ENCODE peak calls at places on chromosomes 11 and 22, in five cellular contexts. One of them, this sample, is unnamed.

GRCh38 chr11:125441648-125442410 is 54.2 kb downstream of the FEZ1 start:
- DNase-seq in kidney: no peak
- DNase-seq in heart right ventricle: no peak
- DNase-seq in HCT116: no peak
- DNase-seq in cardiac muscle cell: no peak
- DNase-seq in this sample: no peak

GRCh38 chr22:26579331-26579886 is 10.5 kb downstream of the TPST2 start:
- DNase-seq in HCT116: no peak
- DNase-seq in cardiac muscle cell: no peak
- DNase-seq in kidney: no peak
- DNase-seq in heart right ventricle: peak
- DNase-seq in this sample: no peak

GRCh38 chr11:133913761-133914160 is 43.0 kb downstream of the IGSF9B start:
- DNase-seq in HCT116: no peak
- DNase-seq in kidney: peak
- DNase-seq in heart right ventricle: no peak
- DNase-seq in cardiac muscle cell: no peak
- DNase-seq in this sample: no peak

GRCh38 chr11:47437746-47438418 is 11.1 kb downstream of the RAPSN start:
- DNase-seq in HCT116: no peak
- DNase-seq in kidney: no peak
- DNase-seq in heart right ventricle: peak
- DNase-seq in cardiac muscle cell: no peak
- DNase-seq in this sample: peak

GRCh38 chr11:31531293-31531692 is 21.7 kb downstream of the ELP4 start:
- DNase-seq in kidney: no peak
- DNase-seq in cardiac muscle cell: no peak
- DNase-seq in HCT116: no peak
- DNase-seq in heart right ventricle: no peak
- DNase-seq in this sample: no peak

GRCh38 chr11:114131366-114131963 is 72.0 kb downstream of the ZBTB16 start:
- DNase-seq in heart right ventricle: no peak
- DNase-seq in cardiac muscle cell: no peak
- DNase-seq in kidney: no peak
- DNase-seq in HCT116: no peak
- DNase-seq in this sample: no peak

GRCh38 chr22:36350751-36351594 is 36.8 kb downstream of the MYH9 start:
- DNase-seq in HCT116: no peak
- DNase-seq in cardiac muscle cell: no peak
- DNase-seq in kidney: peak
- DNase-seq in heart right ventricle: no peak
- DNase-seq in this sample: peak

GRCh38 chr11:68831124-68831523 is 10.6 kb downstream of the CPT1A start:
- DNase-seq in cardiac muscle cell: no peak
- DNase-seq in kidney: no peak
- DNase-seq in HCT116: no peak
- DNase-seq in heart right ventricle: no peak
- DNase-seq in this sample: no peak

GRCh38 chr11:36292311-36292722 is 3.1 kb upstream of the COMMD9 start:
- DNase-seq in heart right ventricle: no peak
- DNase-seq in cardiac muscle cell: peak
- DNase-seq in kidney: no peak
- DNase-seq in HCT116: peak
- DNase-seq in this sample: no peak

GRCh38 chr22:36611241-36611976 is 82.4 kb upstream of the EIF3D start:
- DNase-seq in HCT116: no peak
- DNase-seq in kidney: no peak
- DNase-seq in cardiac muscle cell: no peak
- DNase-seq in heart right ventricle: peak
- DNase-seq in this sample: no peak

GRCh38 chr11:26734706-26735105 is 12.8 kb upstream of the SLC5A12 start:
- DNase-seq in heart right ventricle: no peak
- DNase-seq in cardiac muscle cell: no peak
- DNase-seq in kidney: no peak
- DNase-seq in HCT116: no peak
- DNase-seq in this sample: no peak

GRCh38 chr22:40224702-40225101 is 47.0 kb downstream of the TNRC6B start:
- DNase-seq in kidney: no peak
- DNase-seq in HCT116: no peak
- DNase-seq in cardiac muscle cell: no peak
- DNase-seq in heart right ventricle: no peak
- DNase-seq in this sample: no peak

GRCh38 chr11:72625746-72626636 is 48.2 kb downstream of the PDE2A start:
- DNase-seq in HCT116: no peak
- DNase-seq in heart right ventricle: peak
- DNase-seq in cardiac muscle cell: peak
- DNase-seq in kidney: no peak
- DNase-seq in this sample: peak

GRCh38 chr11:36566407-36567053 is 1.3 kb upstream of the RAG1 start:
- DNase-seq in cardiac muscle cell: no peak
- DNase-seq in HCT116: no peak
- DNase-seq in heart right ventricle: no peak
- DNase-seq in kidney: no peak
- DNase-seq in this sample: no peak

GRCh38 chr11:43756575-43756974 is 76.0 kb downstream of the HSD17B12 start:
- DNase-seq in cardiac muscle cell: peak
- DNase-seq in kidney: no peak
- DNase-seq in HCT116: no peak
- DNase-seq in heart right ventricle: no peak
- DNase-seq in this sample: no peak

GRCh38 chr11:10551845-10552352 is 10.9 kb upstream of the RNF141 start:
- DNase-seq in HCT116: no peak
- DNase-seq in cardiac muscle cell: no peak
- DNase-seq in kidney: no peak
- DNase-seq in heart right ventricle: no peak
- DNase-seq in this sample: no peak

GRCh38 chr11:95296165-95296564 is 65.2 kb upstream of the SESN3 start:
- DNase-seq in kidney: no peak
- DNase-seq in HCT116: no peak
- DNase-seq in cardiac muscle cell: peak
- DNase-seq in heart right ventricle: no peak
- DNase-seq in this sample: peak

GRCh38 chr22:37022483-37023337 is 3.2 kb downstream of the MPST start:
- DNase-seq in kidney: peak
- DNase-seq in cardiac muscle cell: no peak
- DNase-seq in heart right ventricle: no peak
- DNase-seq in HCT116: no peak
- DNase-seq in this sample: no peak

GRCh38 chr11:114180301-114181055 is 115.7 kb upstream of the NNMT start:
- DNase-seq in cardiac muscle cell: peak
- DNase-seq in HCT116: no peak
- DNase-seq in heart right ventricle: peak
- DNase-seq in kidney: peak
- DNase-seq in this sample: peak

GRCh38 chr22:28442951-28443876 is 236.4 kb downstream of the TTC28 start:
- DNase-seq in cardiac muscle cell: peak
- DNase-seq in kidney: peak
- DNase-seq in heart right ventricle: peak
- DNase-seq in HCT116: no peak
- DNase-seq in this sample: peak

GRCh38 chr11:22832315-22833041 is 2.9 kb upstream of the SVIP start:
- DNase-seq in kidney: no peak
- DNase-seq in cardiac muscle cell: no peak
- DNase-seq in HCT116: peak
- DNase-seq in heart right ventricle: no peak
- DNase-seq in this sample: no peak

GRCh38 chr11:25981998-25982397 is 349.9 kb upstream of the ANO3 start:
- DNase-seq in kidney: no peak
- DNase-seq in cardiac muscle cell: peak
- DNase-seq in HCT116: no peak
- DNase-seq in heart right ventricle: peak
- DNase-seq in this sample: peak

GRCh38 chr11:59783632-59784090 is 26.9 kb downstream of the MRPL16 start:
- DNase-seq in cardiac muscle cell: no peak
- DNase-seq in kidney: no peak
- DNase-seq in HCT116: no peak
- DNase-seq in heart right ventricle: no peak
- DNase-seq in this sample: no peak

GRCh38 chr22:22342697-22343602 is 98.4 kb downstream of the VPREB1 start:
- DNase-seq in cardiac muscle cell: peak
- DNase-seq in HCT116: peak
- DNase-seq in kidney: peak
- DNase-seq in heart right ventricle: no peak
- DNase-seq in this sample: no peak

GRCh38 chr22:43789452-43789851 is 22.7 kb downstream of the EFCAB6 start:
- DNase-seq in cardiac muscle cell: peak
- DNase-seq in heart right ventricle: peak
- DNase-seq in kidney: peak
- DNase-seq in HCT116: no peak
- DNase-seq in this sample: peak

GRCh38 chr22:28846994-28847393 is 36.4 kb upstream of the ZNRF3 start:
- DNase-seq in cardiac muscle cell: no peak
- DNase-seq in HCT116: no peak
- DNase-seq in kidney: no peak
- DNase-seq in heart right ventricle: no peak
- DNase-seq in this sample: no peak

GRCh38 chr11:60691636-60692035 is 7.8 kb upstream of the MS4A8 start:
- DNase-seq in heart right ventricle: no peak
- DNase-seq in HCT116: no peak
- DNase-seq in cardiac muscle cell: no peak
- DNase-seq in kidney: no peak
- DNase-seq in this sample: no peak

DNA sequence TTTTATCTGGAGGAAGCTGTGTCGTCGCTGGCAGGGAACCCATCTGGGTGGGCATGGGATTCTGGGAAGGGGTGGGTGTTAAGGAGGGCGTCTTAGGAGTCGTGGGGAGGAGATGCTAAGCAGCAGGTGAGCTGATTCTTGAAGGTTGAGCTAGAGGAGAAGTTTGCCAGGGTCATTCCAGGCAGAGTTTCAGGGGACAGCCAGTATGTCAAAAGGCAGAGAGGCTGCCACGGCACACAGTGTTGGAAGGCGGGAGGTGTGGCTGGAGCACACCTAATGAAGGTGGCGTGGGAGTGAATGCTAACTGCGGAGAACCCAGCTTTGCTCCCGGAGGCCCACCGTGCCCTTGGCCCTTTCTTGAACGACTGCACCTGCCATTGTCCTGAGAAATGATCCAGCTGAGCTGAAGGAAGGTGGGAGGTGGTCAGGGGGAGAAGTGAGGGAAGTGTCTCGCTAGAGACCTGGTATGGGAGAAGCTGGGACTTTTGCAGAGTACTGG is 1.3 kb downstream of the FAM118A start:
- DNase-seq in kidney: no peak
- DNase-seq in HCT116: no peak
- DNase-seq in heart right ventricle: no peak
- DNase-seq in cardiac muscle cell: no peak
- DNase-seq in this sample: no peak
- H3K27ac ChIP-seq in kidney: no peak
- H3K27ac ChIP-seq in HCT116: no peak
- H3K27ac ChIP-seq in heart right ventricle: peak
- H3K27ac ChIP-seq in cardiac muscle cell: no peak
- H3K27ac ChIP-seq in this sample: no peak

GRCh38 chr22:38258895-38259294 is 13.9 kb downstream of the TMEM184B start:
- DNase-seq in kidney: no peak
- DNase-seq in heart right ventricle: peak
- DNase-seq in cardiac muscle cell: peak
- DNase-seq in HCT116: no peak
- DNase-seq in this sample: peak

GRCh38 chr22:38257650-38258246 is 15.1 kb downstream of the TMEM184B start:
- DNase-seq in HCT116: no peak
- DNase-seq in kidney: no peak
- DNase-seq in heart right ventricle: no peak
- DNase-seq in cardiac muscle cell: no peak
- DNase-seq in this sample: peak

GRCh38 chr22:38261478-38261803 is 11.4 kb downstream of the TMEM184B start:
- DNase-seq in kidney: no peak
- DNase-seq in cardiac muscle cell: no peak
- DNase-seq in heart right ventricle: no peak
- DNase-seq in HCT116: no peak
- DNase-seq in this sample: no peak

GRCh38 chr22:38260760-38261477 is 11.9 kb downstream of the TMEM184B start:
- DNase-seq in kidney: no peak
- DNase-seq in cardiac muscle cell: no peak
- DNase-seq in HCT116: no peak
- DNase-seq in heart right ventricle: no peak
- DNase-seq in this sample: no peak

DNA sequence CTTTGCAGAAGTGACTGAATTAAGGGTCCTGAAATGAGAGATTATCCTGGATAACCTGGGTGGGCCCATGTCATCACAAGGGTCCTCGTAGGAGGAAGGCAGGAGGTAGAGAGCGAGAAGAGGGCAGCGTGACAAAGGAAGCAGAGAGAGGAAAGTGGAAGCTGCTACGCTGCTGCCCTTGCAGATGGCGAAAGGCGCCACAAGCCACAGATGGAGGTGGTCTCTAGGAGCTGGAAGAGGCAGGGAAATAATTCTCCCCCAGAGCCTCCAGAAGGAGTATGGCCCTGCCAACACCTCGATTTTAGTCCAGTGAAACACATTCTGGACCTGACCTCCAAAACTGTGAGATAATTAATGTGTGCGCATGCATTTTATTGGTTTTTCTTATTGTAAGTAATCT is 13.4 kb downstream of the TMEM184B start:
- DNase-seq in kidney: no peak
- DNase-seq in heart right ventricle: no peak
- DNase-seq in HCT116: no peak
- DNase-seq in cardiac muscle cell: no peak
- DNase-seq in this sample: no peak
- H3K27ac ChIP-seq in kidney: peak
- H3K27ac ChIP-seq in heart right ventricle: peak
- H3K27ac ChIP-seq in HCT116: no peak
- H3K27ac ChIP-seq in cardiac muscle cell: peak
- H3K27ac ChIP-seq in this sample: peak

GRCh38 chr11:62613275-62613864 is 313 bp downstream of the ROM1 start:
- DNase-seq in cardiac muscle cell: no peak
- DNase-seq in HCT116: no peak
- DNase-seq in heart right ventricle: no peak
- DNase-seq in kidney: no peak
- DNase-seq in this sample: no peak
- H3K27ac ChIP-seq in cardiac muscle cell: peak
- H3K27ac ChIP-seq in HCT116: peak
- H3K27ac ChIP-seq in heart right ventricle: peak
- H3K27ac ChIP-seq in kidney: peak
- H3K27ac ChIP-seq in this sample: peak

GRCh38 chr11:111368285-111368560 is 10.9 kb downstream of the POU2AF1 start:
- DNase-seq in cardiac muscle cell: no peak
- DNase-seq in HCT116: no peak
- DNase-seq in heart right ventricle: no peak
- DNase-seq in kidney: no peak
- DNase-seq in this sample: no peak
- H3K27ac ChIP-seq in cardiac muscle cell: no peak
- H3K27ac ChIP-seq in HCT116: no peak
- H3K27ac ChIP-seq in heart right ventricle: no peak
- H3K27ac ChIP-seq in kidney: no peak
- H3K27ac ChIP-seq in this sample: no peak

DNA sequence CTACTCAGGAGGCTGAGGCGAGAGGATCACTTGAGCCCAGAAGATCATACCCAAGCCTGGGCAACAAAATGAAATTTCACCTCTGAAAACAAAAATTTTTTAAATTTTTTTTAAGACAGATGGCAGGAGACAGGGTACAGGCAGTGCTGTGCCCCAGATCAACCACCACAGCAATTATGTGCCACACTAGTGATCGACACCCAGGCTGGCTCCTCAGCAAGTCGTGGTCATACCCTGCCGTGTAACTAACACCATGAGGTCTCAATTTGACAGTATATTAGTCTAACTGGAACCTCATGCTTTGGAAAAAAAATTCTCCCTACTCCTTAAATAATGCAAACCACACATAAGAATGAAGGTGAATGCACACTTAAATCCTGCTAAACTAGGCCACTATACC is 8.3 kb downstream of the SF3A1 start:
- DNase-seq in HCT116: no peak
- DNase-seq in heart right ventricle: no peak
- DNase-seq in kidney: no peak
- DNase-seq in cardiac muscle cell: no peak
- DNase-seq in this sample: no peak
- H3K27ac ChIP-seq in HCT116: no peak
- H3K27ac ChIP-seq in heart right ventricle: no peak
- H3K27ac ChIP-seq in kidney: no peak
- H3K27ac ChIP-seq in cardiac muscle cell: no peak
- H3K27ac ChIP-seq in this sample: no peak

This sample was measured in ovary.